ENCODE peak calls at places on chromosomes 16 and 17, in four cellular contexts. One of them, this sample, is unnamed.

GRCh38 chr17:77727216-77727615 is 231.3 kb upstream of the TNRC6C start:
- DNase-seq in mesendoderm: no peak
- DNase-seq in lung: no peak
- DNase-seq in left ventricle myocardium inferior: no peak
- DNase-seq in this sample: no peak

GRCh38 chr16:86550281-86550680 is 4.8 kb downstream of the MTHFSD start:
- DNase-seq in left ventricle myocardium inferior: no peak
- DNase-seq in mesendoderm: no peak
- DNase-seq in lung: no peak
- DNase-seq in this sample: no peak

GRCh38 chr16:13193721-13194120 is 292.3 kb downstream of the SHISA9 start:
- DNase-seq in left ventricle myocardium inferior: no peak
- DNase-seq in lung: no peak
- DNase-seq in mesendoderm: no peak
- DNase-seq in this sample: no peak

GRCh38 chr16:47460301-47460754 is 535 bp downstream of the ITFG1 start:
- DNase-seq in mesendoderm: peak
- DNase-seq in lung: no peak
- DNase-seq in left ventricle myocardium inferior: no peak
- DNase-seq in this sample: no peak

GRCh38 chr17:14575349-14575966 is 274.6 kb downstream of the HS3ST3B1 start:
- DNase-seq in lung: no peak
- DNase-seq in mesendoderm: peak
- DNase-seq in left ventricle myocardium inferior: no peak
- DNase-seq in this sample: no peak

GRCh38 chr17:69492410-69493071 is 78.0 kb downstream of the MAP2K6 start:
- DNase-seq in left ventricle myocardium inferior: no peak
- DNase-seq in mesendoderm: peak
- DNase-seq in lung: no peak
- DNase-seq in this sample: no peak

GRCh38 chr17:45963889-45964288 is 35.2 kb upstream of the STH start:
- DNase-seq in left ventricle myocardium inferior: no peak
- DNase-seq in lung: no peak
- DNase-seq in mesendoderm: no peak
- DNase-seq in this sample: no peak

GRCh38 chr16:57358527-57359095 is at the start of gene CCL22:
- DNase-seq in lung: no peak
- DNase-seq in left ventricle myocardium inferior: no peak
- DNase-seq in mesendoderm: no peak
- DNase-seq in this sample: no peak

GRCh38 chr17:60825351-60825750 is 147.7 kb downstream of the BCAS3 start:
- DNase-seq in mesendoderm: no peak
- DNase-seq in left ventricle myocardium inferior: no peak
- DNase-seq in lung: no peak
- DNase-seq in this sample: no peak

GRCh38 chr17:59001158-59001814 is 105.4 kb downstream of the TRIM37 start:
- DNase-seq in lung: peak
- DNase-seq in left ventricle myocardium inferior: no peak
- DNase-seq in mesendoderm: peak
- DNase-seq in this sample: peak

GRCh38 chr17:31373150-31374082 is 18.1 kb upstream of the RAB11FIP4 start:
- DNase-seq in mesendoderm: peak
- DNase-seq in lung: no peak
- DNase-seq in left ventricle myocardium inferior: no peak
- DNase-seq in this sample: no peak

GRCh38 chr17:57514614-57515013 is 230.5 kb downstream of the CCDC182 start:
- DNase-seq in mesendoderm: no peak
- DNase-seq in lung: no peak
- DNase-seq in left ventricle myocardium inferior: no peak
- DNase-seq in this sample: no peak

GRCh38 chr17:80498242-80498919 is 22.0 kb upstream of the NPTX1 start:
- DNase-seq in lung: no peak
- DNase-seq in left ventricle myocardium inferior: no peak
- DNase-seq in mesendoderm: no peak
- DNase-seq in this sample: no peak

GRCh38 chr17:34452769-34453168 is 89.7 kb upstream of the CCL1 start:
- DNase-seq in mesendoderm: peak
- DNase-seq in lung: no peak
- DNase-seq in left ventricle myocardium inferior: no peak
- DNase-seq in this sample: no peak

GRCh38 chr17:61221597-61222471 is 177.8 kb upstream of the TBX2 start:
- DNase-seq in left ventricle myocardium inferior: no peak
- DNase-seq in lung: no peak
- DNase-seq in mesendoderm: no peak
- DNase-seq in this sample: no peak

GRCh38 chr16:74101390-74101789 is 195.2 kb upstream of the PSMD7 start:
- DNase-seq in lung: no peak
- DNase-seq in left ventricle myocardium inferior: no peak
- DNase-seq in mesendoderm: no peak
- DNase-seq in this sample: no peak

GRCh38 chr16:2752850-2753522 is 548 bp downstream of the SRRM2 start:
- DNase-seq in lung: no peak
- DNase-seq in mesendoderm: peak
- DNase-seq in left ventricle myocardium inferior: peak
- DNase-seq in this sample: no peak

GRCh38 chr17:31394544-31394943 is 3.1 kb downstream of the RAB11FIP4 start:
- DNase-seq in mesendoderm: peak
- DNase-seq in left ventricle myocardium inferior: peak
- DNase-seq in lung: peak
- DNase-seq in this sample: no peak

GRCh38 chr17:17971431-17972125 is 622 bp downstream of the TOM1L2 start:
- DNase-seq in lung: peak
- DNase-seq in mesendoderm: peak
- DNase-seq in left ventricle myocardium inferior: peak
- DNase-seq in this sample: peak

GRCh38 chr17:31593806-31594205 is 202.3 kb downstream of the RAB11FIP4 start:
- DNase-seq in lung: no peak
- DNase-seq in mesendoderm: no peak
- DNase-seq in left ventricle myocardium inferior: peak
- DNase-seq in this sample: no peak

GRCh38 chr16:1926223-1926718 is 8.1 kb upstream of the HS3ST6 start:
- DNase-seq in left ventricle myocardium inferior: no peak
- DNase-seq in lung: no peak
- DNase-seq in mesendoderm: peak
- DNase-seq in this sample: no peak

GRCh38 chr16:82011199-82011641 is at the start of gene SDR42E1:
- DNase-seq in left ventricle myocardium inferior: no peak
- DNase-seq in mesendoderm: peak
- DNase-seq in lung: peak
- DNase-seq in this sample: peak

GRCh38 chr17:59607817-59608403 is 11.8 kb upstream of the CLTC start:
- DNase-seq in left ventricle myocardium inferior: no peak
- DNase-seq in lung: no peak
- DNase-seq in mesendoderm: peak
- DNase-seq in this sample: no peak

GRCh38 chr16:53356478-53357207 is 77.6 kb upstream of the RBL2 start:
- DNase-seq in mesendoderm: no peak
- DNase-seq in left ventricle myocardium inferior: no peak
- DNase-seq in lung: no peak
- DNase-seq in this sample: no peak

GRCh38 chr17:48236681-48237134 is 129.1 kb downstream of the SNX11 start:
- DNase-seq in mesendoderm: no peak
- DNase-seq in lung: no peak
- DNase-seq in left ventricle myocardium inferior: no peak
- DNase-seq in this sample: no peak

GRCh38 chr17:1467898-1468492 is 12.0 kb upstream of the CRK start:
- DNase-seq in mesendoderm: no peak
- DNase-seq in left ventricle myocardium inferior: no peak
- DNase-seq in lung: peak
- DNase-seq in this sample: no peak

GRCh38 chr16:57764341-57765159 is 29.0 kb downstream of the KATNB1 start:
- DNase-seq in left ventricle myocardium inferior: no peak
- DNase-seq in mesendoderm: peak
- DNase-seq in lung: no peak
- DNase-seq in this sample: peak

GRCh38 chr17:33049781-33050414 is 58.3 kb downstream of the SPACA3 start:
- DNase-seq in mesendoderm: peak
- DNase-seq in left ventricle myocardium inferior: no peak
- DNase-seq in lung: no peak
- DNase-seq in this sample: no peak

GRCh38 chr16:19138601-19139000 is 24.8 kb downstream of the ITPRIPL2 start:
- DNase-seq in lung: peak
- DNase-seq in left ventricle myocardium inferior: peak
- DNase-seq in mesendoderm: peak
- DNase-seq in this sample: no peak

GRCh38 chr16:19136549-19137196 is 22.9 kb downstream of the ITPRIPL2 start:
- DNase-seq in lung: no peak
- DNase-seq in mesendoderm: no peak
- DNase-seq in left ventricle myocardium inferior: no peak
- DNase-seq in this sample: no peak

GRCh38 chr16:19135896-19136438 is 22.2 kb downstream of the ITPRIPL2 start:
- DNase-seq in left ventricle myocardium inferior: peak
- DNase-seq in mesendoderm: peak
- DNase-seq in lung: peak
- DNase-seq in this sample: no peak

GRCh38 chr16:19137621-19138128 is 23.9 kb downstream of the ITPRIPL2 start:
- DNase-seq in left ventricle myocardium inferior: no peak
- DNase-seq in mesendoderm: no peak
- DNase-seq in lung: no peak
- DNase-seq in this sample: no peak

GRCh38 chr16:19137201-19137601 is 23.4 kb downstream of the ITPRIPL2 start:
- DNase-seq in left ventricle myocardium inferior: no peak
- DNase-seq in lung: no peak
- DNase-seq in mesendoderm: no peak
- DNase-seq in this sample: no peak
- H3K4me3 ChIP-seq in left ventricle myocardium inferior: no peak
- H3K4me3 ChIP-seq in lung: no peak
- H3K4me3 ChIP-seq in mesendoderm: no peak
- H3K4me3 ChIP-seq in this sample: no peak

DNA sequence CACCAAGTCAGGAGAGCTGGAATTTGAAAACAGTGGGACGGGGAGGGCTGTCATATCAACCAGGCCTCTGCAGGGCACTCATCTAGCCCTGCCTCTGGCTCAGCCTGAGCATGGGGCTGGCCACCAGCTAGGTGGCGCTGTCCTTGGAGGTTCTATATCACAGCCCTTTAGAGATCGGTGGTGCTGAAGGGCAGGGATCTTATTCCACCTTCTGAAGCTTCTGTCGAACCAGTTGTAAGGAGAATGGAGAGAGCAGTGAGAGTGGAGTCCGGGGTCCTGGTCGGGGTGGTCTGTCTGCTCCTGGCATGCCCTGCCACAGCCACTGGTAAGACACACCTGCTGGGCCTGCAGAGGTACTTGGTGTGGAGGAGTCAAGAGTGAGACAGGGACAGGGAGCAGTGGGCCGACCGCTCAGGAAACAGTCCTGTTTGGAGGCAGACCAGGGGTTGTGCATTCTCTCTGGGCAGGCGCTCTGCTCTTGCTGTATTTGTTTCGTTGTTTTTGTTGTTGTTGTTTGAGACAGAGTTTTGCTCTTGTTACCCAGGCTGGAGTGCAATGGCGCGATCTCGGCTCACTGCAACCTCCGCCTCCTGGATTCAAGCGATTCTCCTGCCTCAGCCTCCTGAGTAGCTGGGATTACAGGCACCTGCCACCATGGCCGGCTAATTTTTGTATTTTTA is at the start of gene CES3:
- DNase-seq in lung: peak
- DNase-seq in mesendoderm: peak
- DNase-seq in left ventricle myocardium inferior: peak
- DNase-seq in this sample: peak
- H3K4me3 ChIP-seq in lung: no peak
- H3K4me3 ChIP-seq in mesendoderm: no peak
- H3K4me3 ChIP-seq in left ventricle myocardium inferior: no peak
- H3K4me3 ChIP-seq in this sample: no peak

DNA sequence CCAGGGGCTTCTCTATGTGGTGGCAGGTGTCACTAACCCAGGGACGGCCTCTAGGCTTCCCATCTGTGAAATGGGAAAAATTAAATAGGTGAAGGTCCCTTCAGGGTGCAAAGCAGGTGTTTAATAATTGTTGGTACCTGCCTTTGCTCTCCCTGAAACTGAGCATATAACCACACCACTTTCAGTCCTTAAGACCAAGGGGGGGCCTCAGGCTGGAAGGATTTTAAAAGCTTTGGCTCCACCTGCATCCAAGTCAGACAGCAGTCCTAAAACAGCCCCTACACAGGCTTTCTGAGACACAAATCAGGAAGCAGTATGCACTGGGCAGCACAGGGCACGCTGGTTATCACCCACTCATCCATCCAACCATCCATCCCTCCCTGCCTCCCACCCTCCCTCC is 55.0 kb downstream of the TK2 start:
- DNase-seq in left ventricle myocardium inferior: no peak
- DNase-seq in mesendoderm: no peak
- DNase-seq in lung: no peak
- DNase-seq in this sample: no peak
- H3K4me3 ChIP-seq in left ventricle myocardium inferior: no peak
- H3K4me3 ChIP-seq in mesendoderm: no peak
- H3K4me3 ChIP-seq in lung: no peak
- H3K4me3 ChIP-seq in this sample: no peak

GRCh38 chr17:51153210-51154072 is at the start of gene NME1:
- DNase-seq in lung: peak
- DNase-seq in left ventricle myocardium inferior: peak
- DNase-seq in mesendoderm: peak
- DNase-seq in this sample: peak

GRCh38 chr17:51150932-51151331 is 2.4 kb upstream of the NME1 start:
- DNase-seq in lung: no peak
- DNase-seq in mesendoderm: no peak
- DNase-seq in left ventricle myocardium inferior: no peak
- DNase-seq in this sample: no peak

GRCh38 chr17:51154176-51154575 is 817 bp downstream of the NME1 start:
- DNase-seq in mesendoderm: peak
- DNase-seq in left ventricle myocardium inferior: no peak
- DNase-seq in lung: no peak
- DNase-seq in this sample: no peak

GRCh38 chr17:51155416-51155815 is 2.1 kb downstream of the NME1 start:
- DNase-seq in mesendoderm: no peak
- DNase-seq in lung: no peak
- DNase-seq in left ventricle myocardium inferior: no peak
- DNase-seq in this sample: no peak

GRCh38 chr17:51152766-51153209 is 571 bp upstream of the NME1 start:
- DNase-seq in lung: no peak
- DNase-seq in left ventricle myocardium inferior: no peak
- DNase-seq in mesendoderm: peak
- DNase-seq in this sample: no peak
- H3K4me3 ChIP-seq in lung: no peak
- H3K4me3 ChIP-seq in left ventricle myocardium inferior: peak
- H3K4me3 ChIP-seq in mesendoderm: no peak
- H3K4me3 ChIP-seq in this sample: peak